ENCODE peak calls at places on chromosomes 4 and X, in ten cellular contexts. Z is WTC11; J is GM20000; Q is GM12892; C is T-helper 2 cell treated with Interferon-gamma antibody and Interleukin-4, amounts not matched to agents 5 μg/mL and 100 μg/mL, for 36 hours; B is H9; K is ovary; D is posterior vena cava; H is hypothalamus; T is A549. R is an unnamed sample.

GRCh38 chrX:45515262-45516215 is 314.9 kb upstream of the DIPK2B start:
- DNase-seq in Z (peak), J (peak), Q (no peak), C (peak), B (no peak), K (peak), D (peak), H (peak), T (peak), R (no peak)

GRCh38 chrX:134753185-134754008 is 95.1 kb upstream of the PLAC1 start:
- DNase-seq in Z (no peak), J (no peak), Q (no peak), C (no peak), B (no peak), K (no peak), D (no peak), H (no peak), T (peak), R (no peak)

GRCh38 chrX:11575332-11575731 is 90.4 kb downstream of the ARHGAP6 start:
- DNase-seq in Z (no peak), J (no peak), Q (no peak), C (no peak), B (no peak), K (no peak), D (no peak), H (no peak), T (no peak), R (no peak)

GRCh38 chr4:55351824-55352223 is 5.8 kb downstream of the SRD5A3 start:
- DNase-seq in Z (no peak), J (no peak), Q (no peak), C (no peak), B (no peak), K (no peak), D (no peak), H (no peak), T (no peak), R (no peak)

GRCh38 chr4:4225915-4226605 is 669 bp downstream of the OTOP1 start:
- DNase-seq in Z (peak), J (no peak), Q (no peak), C (no peak), B (peak), K (no peak), D (no peak), H (no peak), T (no peak), R (no peak)

GRCh38 chr4:158873795-158874359 is 105.1 kb downstream of the FNIP2 start:
- DNase-seq in Z (no peak), J (no peak), Q (no peak), C (peak), B (no peak), K (no peak), D (no peak), H (no peak), T (peak), R (no peak)

GRCh38 chr4:42371306-42372063 is 25.8 kb upstream of the SHISA3 start:
- DNase-seq in Z (no peak), J (peak), Q (no peak), C (no peak), B (no peak), K (no peak), D (no peak), H (no peak), T (peak), R (no peak)

GRCh38 chr4:156734965-156735895 is 236.4 kb downstream of the PDGFC start:
- DNase-seq in Z (no peak), J (no peak), Q (no peak), C (no peak), B (no peak), K (no peak), D (no peak), H (no peak), T (no peak), R (no peak)

GRCh38 chr4:122836941-122837340 is 10.3 kb downstream of the FGF2 start:
- DNase-seq in Z (no peak), J (no peak), Q (no peak), C (no peak), B (no peak), K (no peak), D (no peak), H (no peak), T (peak), R (no peak)

GRCh38 chr4:100782356-100782755 is 264.5 kb upstream of the EMCN start:
- DNase-seq in Z (no peak), J (no peak), Q (no peak), C (no peak), B (no peak), K (no peak), D (no peak), H (no peak), T (no peak), R (no peak)

GRCh38 chr4:105994061-105994460 is 98.8 kb downstream of the NPNT start:
- DNase-seq in Z (no peak), J (no peak), Q (no peak), C (no peak), B (no peak), K (no peak), D (no peak), H (no peak), T (no peak), R (no peak)

GRCh38 chrX:67044029-67044653 is 405.3 kb upstream of the EDA2R start:
- DNase-seq in Z (no peak), J (no peak), Q (no peak), C (no peak), B (no peak), K (no peak), D (no peak), H (no peak), T (no peak), R (no peak)

GRCh38 chrX:1491851-1492349 is 39.2 kb upstream of the ASMTL start:
- DNase-seq in Z (peak), J (peak), Q (peak), C (peak), B (peak), K (no peak), D (no peak), H (no peak), T (peak), R (peak)

GRCh38 chrX:15447985-15448639 is 45.0 kb downstream of the PIR start:
- DNase-seq in Z (no peak), J (no peak), Q (no peak), C (no peak), B (no peak), K (no peak), D (no peak), H (no peak), T (no peak), R (no peak)

R was measured in spleen.